ENCODE peak calls at places on chromosomes 1 and 21, in ten cellular contexts. H is fibroblast of pulmonary artery; B is progenitor cell of endocrine pancreas; R is Right ventricle myocardium superior; K is foreskin melanocyte; U is GM19239; I is stimulated activated CD4-positive, alpha-beta T cell treated with anti-CD3 and anti-CD28 coated beads, Interleukin-2, amount 100 ng/mL, for 48 hours; F is adrenal gland; T is NCI-H1436; N is fibroblast of gingiva. V is an unnamed sample.

GRCh38 chr1:209542585-209542984 is 40.9 kb upstream of the CAMK1G start:
- DNase-seq in H (no peak), B (no peak), R (no peak), K (no peak), U (no peak), I (no peak), F (no peak), T (no peak), N (no peak), V (no peak)

GRCh38 chr1:84996846-84997666 is at the start of gene MCOLN2:
- DNase-seq in H (peak), B (peak), R (peak), K (no peak), U (no peak), I (no peak), F (no peak), T (peak), N (no peak), V (no peak)

GRCh38 chr21:38170283-38170682 is 86.5 kb upstream of the KCNJ15 start:
- DNase-seq in H (peak), B (no peak), R (peak), K (no peak), U (no peak), I (no peak), F (no peak), T (peak), N (peak), V (no peak)

GRCh38 chr1:203590559-203590958 is 36.1 kb upstream of the ATP2B4 start:
- DNase-seq in H (peak), B (no peak), R (no peak), K (peak), U (no peak), I (no peak), F (no peak), T (no peak), N (no peak), V (no peak)

GRCh38 chr1:75614455-75615379 is 3.8 kb upstream of the SLC44A5 start:
- DNase-seq in H (peak), B (peak), R (peak), K (no peak), U (peak), I (peak), F (peak), T (peak), N (peak), V (no peak)

GRCh38 chr21:42733037-42733632 is 79.7 kb downstream of the PDE9A start:
- DNase-seq in H (no peak), B (no peak), R (no peak), K (no peak), U (no peak), I (no peak), F (no peak), T (no peak), N (no peak), V (no peak)

GRCh38 chr1:164588388-164589341 is 29.7 kb downstream of the PBX1 start:
- DNase-seq in H (peak), B (peak), R (peak), K (peak), U (no peak), I (no peak), F (peak), T (no peak), N (peak), V (no peak)

GRCh38 chr1:88519156-88519555 is 164.9 kb upstream of the PKN2 start:
- DNase-seq in H (no peak), B (no peak), R (no peak), K (peak), U (no peak), I (no peak), F (no peak), T (no peak), N (no peak), V (no peak)

GRCh38 chr1:219668446-219668845 is 55.5 kb upstream of the ZC3H11B start:
- DNase-seq in H (no peak), B (no peak), R (no peak), K (no peak), U (no peak), I (no peak), F (no peak), T (no peak), N (no peak), V (no peak)

GRCh38 chr1:222931018-222931417 is 116.2 kb downstream of the DISP1 start:
- DNase-seq in H (peak), B (no peak), R (no peak), K (no peak), U (no peak), I (no peak), F (no peak), T (no peak), N (no peak), V (no peak)

GRCh38 chr1:68291763-68292384 is 59.6 kb upstream of the WLS start:
- DNase-seq in H (peak), B (no peak), R (no peak), K (no peak), U (no peak), I (no peak), F (peak), T (no peak), N (no peak), V (no peak)